ENCODE peak calls at places on chromosomes 16 and 17, in five cellular contexts. N, L, W, S and G are unnamed samples.

GRCh38 chr17:33725675-33726271 is 432.7 kb upstream of the ASIC2 start:
- DNase-seq in L (peak), W (peak), N (no peak), S (peak), G (peak)

GRCh38 chr17:79747508-79748295 is 17.0 kb downstream of the ENPP7 start:
- DNase-seq in S (no peak), W (no peak), N (no peak), L (no peak), G (no peak)

GRCh38 chr17:30961213-30962188 is 9.3 kb upstream of the RNF135 start:
- DNase-seq in W (no peak), N (no peak), S (peak), L (no peak), G (no peak)

GRCh38 chr16:53673189-53673588 is 30.5 kb downstream of the RPGRIP1L start:
- DNase-seq in N (no peak), W (no peak), S (no peak), L (no peak), G (no peak)

GRCh38 chr16:68539704-68540370 is 746 bp downstream of the ZFP90 start:
- DNase-seq in L (no peak), W (no peak), N (no peak), S (peak), G (no peak)

GRCh38 chr17:80892900-80893603 is 98.6 kb upstream of the CHMP6 start:
- DNase-seq in S (peak), W (no peak), N (peak), L (no peak), G (no peak)

GRCh38 chr17:17041571-17042380 is 481 bp upstream of the MPRIP start:
- DNase-seq in W (peak), L (peak), S (peak), N (peak), G (peak)

GRCh38 chr17:57420674-57421392 is 164.5 kb downstream of the MSI2 start:
- DNase-seq in W (peak), N (no peak), S (no peak), L (peak), G (no peak)

GRCh38 chr16:81280393-81280792 is 34.4 kb upstream of the GAN start:
- DNase-seq in S (no peak), W (no peak), N (no peak), L (no peak), G (no peak)

GRCh38 chr16:19168173-19169080 is at the start of gene SYT17:
- DNase-seq in L (peak), S (peak), N (no peak), W (no peak), G (peak)

GRCh38 chr16:13795131-13795530 is 124.8 kb upstream of the ERCC4 start:
- DNase-seq in W (no peak), L (no peak), N (no peak), S (no peak), G (no peak)

GRCh38 chr17:44400226-44400847 is 10.9 kb upstream of the ITGA2B start:
- DNase-seq in W (no peak), N (peak), S (peak), L (no peak), G (no peak)

GRCh38 chr16:89670496-89671431 is 13.1 kb downstream of the SPATA33 start:
- DNase-seq in W (no peak), L (no peak), S (no peak), N (no peak), G (no peak)

GRCh38 chr16:81823111-81823510 is 44.0 kb downstream of the PLCG2 start:
- DNase-seq in W (no peak), L (peak), S (no peak), N (no peak), G (no peak)

GRCh38 chr16:77434365-77435239 is at the start of gene ADAMTS18:
- DNase-seq in W (no peak), L (no peak), N (no peak), S (no peak), G (peak)

GRCh38 chr17:29039764-29040598 is 3.0 kb upstream of the PIPOX start:
- DNase-seq in W (peak), N (peak), L (no peak), S (no peak), G (peak)

GRCh38 chr16:76946879-76947278 is 244.1 kb upstream of the MON1B start:
- DNase-seq in W (peak), L (no peak), S (peak), N (peak), G (no peak)

GRCh38 chr17:27376637-27377547 is 79.4 kb upstream of the KSR1 start:
- DNase-seq in S (peak), W (no peak), L (no peak), N (no peak), G (no peak)

GRCh38 chr17:50133028-50133768 is 3.2 kb upstream of the SAMD14 start:
- DNase-seq in W (no peak), L (no peak), S (peak), N (no peak), G (no peak)

GRCh38 chr16:73213761-73214480 is 166.0 kb upstream of the ZFHX3 start:
- DNase-seq in L (no peak), W (no peak), S (no peak), N (no peak), G (no peak)

GRCh38 chr17:41962111-41962510 is 4.5 kb upstream of the CNP start:
- DNase-seq in S (no peak), N (no peak), L (no peak), W (no peak), G (no peak)

GRCh38 chr17:68738044-68738443 is 136.9 kb upstream of the FAM20A start:
- DNase-seq in S (no peak), W (no peak), N (no peak), L (no peak), G (no peak)

GRCh38 chr17:63838586-63839184 is 3.8 kb downstream of the SMARCD2 start:
- DNase-seq in W (peak), L (peak), N (no peak), S (no peak), G (peak)

GRCh38 chr17:50918933-50919296 is 52.8 kb upstream of the TOB1 start:
- DNase-seq in N (no peak), L (peak), W (no peak), S (no peak), G (no peak)

GRCh38 chr17:82373731-82374625 is 2.4 kb downstream of the UTS2R start:
- DNase-seq in W (no peak), N (no peak), L (no peak), S (no peak), G (no peak)

GRCh38 chr17:75260679-75261335 is 599 bp downstream of the GGA3 start:
- DNase-seq in L (no peak), N (no peak), S (no peak), W (no peak), G (no peak)

GRCh38 chr16:54355251-54355650 is 68.7 kb upstream of the IRX3 start:
- DNase-seq in S (no peak), N (no peak), W (no peak), L (no peak), G (no peak)

GRCh38 chr17:76502326-76503211 is 1.3 kb upstream of the RHBDF2 start:
- DNase-seq in N (no peak), W (no peak), L (no peak), S (no peak), G (peak)

GRCh38 chr17:76506408-76507328 is 5.4 kb upstream of the RHBDF2 start:
- DNase-seq in N (no peak), L (peak), W (peak), S (peak), G (peak)

GRCh38 chr17:76501827-76502307 is 644 bp upstream of the RHBDF2 start:
- DNase-seq in W (no peak), L (no peak), S (no peak), N (no peak), G (no peak)

GRCh38 chr17:76501018-76501826 is at the start of gene RHBDF2:
- DNase-seq in S (peak), N (no peak), L (peak), W (peak), G (peak)

GRCh38 chr17:76504117-76504516 is 2.9 kb upstream of the RHBDF2 start:
- DNase-seq in W (peak), S (no peak), N (no peak), L (no peak), G (peak)
- TF ChIP-seq CTCF in W (peak), S (no peak), N (peak), L (no peak), G (peak)

DNA sequence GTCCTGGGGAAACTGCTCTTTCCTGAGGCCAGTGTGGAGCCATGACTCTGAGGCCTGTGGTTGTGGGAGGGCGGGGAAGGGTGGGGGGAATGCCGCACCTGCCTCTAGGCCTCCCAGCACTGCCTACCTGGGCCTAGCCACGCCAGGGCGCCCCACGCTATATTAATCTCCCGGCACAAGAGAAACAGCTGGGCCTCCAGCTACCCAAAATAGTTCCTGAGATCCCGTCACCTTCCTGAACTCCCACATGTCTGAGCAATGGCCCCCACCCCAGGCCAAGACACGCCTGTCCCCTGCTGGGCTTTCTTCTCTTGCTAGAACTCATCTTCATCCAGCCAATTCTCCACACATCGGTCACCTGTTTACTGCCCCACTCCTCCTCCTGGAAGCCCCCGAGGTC is 13.0 kb upstream of the MTSS2 start:
- DNase-seq in N (no peak), W (no peak), L (no peak), S (no peak), G (no peak)
- H3K27ac ChIP-seq in N (no peak), W (no peak), L (peak), S (no peak), G (no peak)

GRCh38 chr16:2968368-2968737 is 795 bp upstream of the PAQR4 start:
- DNase-seq in W (peak), L (peak), N (no peak), S (no peak), G (peak)
- H3K4me3 ChIP-seq in W (peak), L (no peak), N (no peak), S (peak), G (peak)

GRCh38 chr16:47424846-47425245 is 36.0 kb downstream of the ITFG1 start:
- DNase-seq in S (peak), L (no peak), N (no peak), W (peak), G (no peak)
- TF ChIP-seq CTCF in S (no peak), L (no peak), N (no peak), W (no peak), G (no peak)

GRCh38 chr16:88636488-88637265 is 1.7 kb upstream of the IL17C start:
- DNase-seq in L (no peak), W (no peak), S (no peak), N (no peak), G (no peak)
- H3K27ac ChIP-seq in L (no peak), W (no peak), S (no peak), N (no peak), G (no peak)